ENCODE peak calls at places on chromosomes 4 and X, in six cellular contexts. W, J, H, I, V and M are unnamed samples.

GRCh38 chrX:129497146-129497805 is 26.0 kb downstream of the SMARCA1 start:
- DNase-seq in I (no peak), J (no peak), W (no peak), H (peak), V (no peak), M (no peak)

GRCh38 chr4:13386405-13387107 is 97.6 kb downstream of the RAB28 start:
- DNase-seq in J (peak), I (no peak), V (no peak), H (peak), W (no peak), M (no peak)

GRCh38 chrX:63613531-63614028 is 171.4 kb downstream of the ARHGEF9 start:
- DNase-seq in V (no peak), J (no peak), W (no peak), I (no peak), H (no peak), M (no peak)

GRCh38 chr4:151573945-151574344 is 165.0 kb downstream of the FHIP1A start:
- DNase-seq in I (no peak), W (no peak), J (no peak), H (no peak), V (no peak), M (no peak)

GRCh38 chr4:124372916-124373315 is 339.6 kb downstream of the ANKRD50 start:
- DNase-seq in I (no peak), V (no peak), J (no peak), W (no peak), H (no peak), M (no peak)

GRCh38 chr4:113300384-113301011 is 251.0 kb downstream of the ANK2 start:
- DNase-seq in H (peak), W (no peak), J (peak), I (no peak), V (no peak), M (no peak)

GRCh38 chr4:101321481-101322042 is 25.8 kb downstream of the PPP3CA start:
- DNase-seq in J (no peak), H (no peak), W (no peak), V (no peak), I (no peak), M (no peak)

GRCh38 chr4:134935320-134935719 is 733.7 kb upstream of the PABPC4L start:
- DNase-seq in I (no peak), W (peak), J (no peak), H (peak), V (no peak), M (peak)

GRCh38 chr4:141329174-141329569 is 108.5 kb downstream of the ZNF330 start:
- DNase-seq in J (peak), I (no peak), W (no peak), V (no peak), H (peak), M (no peak)

GRCh38 chrX:72100051-72100755 is 31.5 kb downstream of the RTL5 start:
- DNase-seq in J (no peak), H (no peak), I (no peak), V (no peak), W (no peak), M (no peak)

GRCh38 chr4:57080781-57081650 is 29.2 kb downstream of the IGFBP7 start:
- DNase-seq in H (peak), I (no peak), W (no peak), J (peak), V (no peak), M (no peak)